ENCODE peak calls at places on chromosome 14, in four cellular contexts. Z, X, A and O are unnamed samples.

GRCh38 chr14:100012478-100012925 is 52.7 kb upstream of the EVL start:
- DNase-seq in Z (no peak), X (no peak), A (no peak), O (no peak)

GRCh38 chr14:73143617-73144016 is 7.3 kb downstream of the PSEN1 start:
- DNase-seq in Z (no peak), X (no peak), A (no peak), O (no peak)

GRCh38 chr14:55418411-55418810 is 6.8 kb upstream of the ATG14 start:
- DNase-seq in Z (no peak), X (no peak), A (no peak), O (no peak)

GRCh38 chr14:23864856-23865255 is 88.7 kb upstream of the DHRS4 start:
- DNase-seq in Z (no peak), X (no peak), A (no peak), O (no peak)

GRCh38 chr14:56271988-56272387 is 153.8 kb downstream of the PELI2 start:
- DNase-seq in Z (no peak), X (no peak), A (no peak), O (no peak)

GRCh38 chr14:77761205-77761931 is 412 bp upstream of the SNW1 start:
- DNase-seq in Z (peak), X (no peak), A (peak), O (no peak)

GRCh38 chr14:33477752-33478151 is 473.1 kb downstream of the EGLN3 start:
- DNase-seq in Z (no peak), X (no peak), A (no peak), O (no peak)

GRCh38 chr14:75928587-75929230 is 53.1 kb downstream of the TGFB3 start:
- DNase-seq in Z (no peak), X (no peak), A (no peak), O (no peak)

GRCh38 chr14:93347850-93348249 is 868 bp downstream of the COX8C start:
- DNase-seq in Z (no peak), X (no peak), A (no peak), O (no peak)

GRCh38 chr14:20332386-20332945 is 613 bp downstream of the CCNB1IP1 start:
- DNase-seq in Z (peak), X (no peak), A (no peak), O (no peak)

GRCh38 chr14:56378474-56378873 is 201.1 kb upstream of the TMEM260 start:
- DNase-seq in Z (no peak), X (no peak), A (no peak), O (no peak)

GRCh38 chr14:104307627-104308401 is 169.4 kb downstream of the KIF26A start:
- DNase-seq in Z (no peak), X (no peak), A (peak), O (peak)

GRCh38 chr14:102666635-102667034 is 74.2 kb downstream of the RCOR1 start:
- DNase-seq in Z (no peak), X (no peak), A (no peak), O (no peak)
- TF ChIP-seq POLR2AphosphoS5 in Z (no peak), X (no peak), A (no peak), O (no peak)

DNA sequence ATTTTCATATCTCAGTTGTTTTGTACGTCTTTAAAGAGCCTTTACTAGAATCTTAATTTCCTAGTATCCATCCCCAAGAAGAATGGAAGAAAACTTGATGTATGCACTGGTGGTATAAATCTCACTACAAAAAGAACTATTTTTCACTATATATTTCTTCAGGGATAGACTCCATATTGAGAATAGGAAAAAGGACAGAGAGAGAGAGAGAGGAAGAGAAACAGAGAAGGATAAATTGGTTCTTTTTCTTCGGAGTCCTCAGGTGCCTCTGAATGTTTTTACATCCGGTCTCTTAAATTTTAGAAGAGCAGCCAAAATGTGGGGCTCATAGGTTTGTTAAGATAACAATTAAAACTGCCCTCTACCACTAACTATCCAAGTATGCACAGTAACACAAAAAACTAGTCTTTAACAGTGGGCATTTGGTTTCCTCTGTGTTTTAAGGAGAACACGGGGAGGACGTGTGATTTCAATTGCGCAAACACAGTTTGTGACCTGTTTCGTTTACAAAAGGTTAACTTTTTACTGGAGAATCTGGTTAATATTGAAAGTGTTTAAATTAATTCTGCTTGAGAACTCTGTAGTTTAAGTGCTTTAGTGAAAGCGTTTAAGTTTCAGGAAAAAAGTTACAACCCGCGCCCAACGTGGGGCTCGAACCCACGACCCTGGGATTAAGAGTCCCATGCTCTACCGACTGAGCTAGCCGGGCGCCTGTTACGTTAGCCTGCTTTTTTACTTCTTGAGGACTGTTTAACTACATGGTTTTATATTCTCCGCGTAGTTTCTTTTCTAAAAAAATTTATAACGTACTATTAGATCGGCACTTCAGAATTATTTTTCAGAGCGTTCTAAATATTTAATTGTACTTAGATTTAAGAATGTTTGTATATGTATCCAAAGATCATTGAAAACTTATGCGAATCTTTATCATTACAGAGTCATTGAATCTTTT is 5.1 kb upstream of the PSMA3 start:
- DNase-seq in Z (peak), X (peak), A (peak), O (peak)
- TF ChIP-seq EP300 in Z (no peak), X (no peak), A (no peak), O (no peak)

GRCh38 chr14:105767315-105767714 is 240.9 kb downstream of the TMEM121 start:
- DNase-seq in Z (no peak), X (no peak), A (peak), O (no peak)

GRCh38 chr14:105765893-105766614 is 239.7 kb downstream of the TMEM121 start:
- DNase-seq in Z (no peak), X (no peak), A (peak), O (no peak)

GRCh38 chr14:105760691-105761344 is 234.4 kb downstream of the TMEM121 start:
- DNase-seq in Z (no peak), X (peak), A (peak), O (peak)

GRCh38 chr14:105761842-105762241 is 235.5 kb downstream of the TMEM121 start:
- DNase-seq in Z (no peak), X (no peak), A (no peak), O (no peak)
- H3K4me3 ChIP-seq in Z (no peak), X (no peak), A (no peak), O (no peak)

GRCh38 chr14:70808023-70808401 is 1.3 kb downstream of the MAP3K9 start:
- DNase-seq in Z (peak), X (peak), A (no peak), O (peak)
- TF ChIP-seq POLR2AphosphoS5 in Z (no peak), X (peak), A (no peak), O (no peak)

GRCh38 chr14:105902131-105902898 is 375.9 kb downstream of the TMEM121 start:
- DNase-seq in Z (no peak), X (no peak), A (no peak), O (peak)
- TF ChIP-seq EP300 in Z (no peak), X (no peak), A (no peak), O (no peak)

DNA sequence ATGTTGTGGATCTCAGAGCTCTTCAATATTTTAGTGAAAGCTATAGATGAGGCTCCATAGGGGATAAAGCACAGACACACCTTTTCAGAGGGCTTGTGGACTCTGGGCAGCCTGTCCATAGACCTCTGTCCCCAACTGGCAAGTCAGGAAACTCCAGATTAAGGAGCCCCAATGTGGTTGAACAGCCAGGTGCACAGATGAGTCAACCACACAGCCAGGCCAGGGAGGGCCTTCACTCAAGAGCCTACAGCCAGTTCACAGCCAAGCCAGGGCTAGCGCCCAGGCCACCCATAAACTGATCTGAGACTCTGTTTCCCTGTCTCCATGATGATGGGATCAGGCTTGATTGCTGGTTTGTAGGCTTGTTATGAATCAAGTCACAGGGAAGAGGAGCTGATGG is 1.0 kb upstream of the BDKRB2 start:
- DNase-seq in Z (no peak), X (no peak), A (no peak), O (peak)
- H3K4me3 ChIP-seq in Z (no peak), X (no peak), A (no peak), O (no peak)